ENCODE peak calls at places on chromosomes 16 and 17, in four cellular contexts. A is tibial artery; E is CD4-positive, alpha-beta T cell; C is A673. K is an unnamed sample. For H3K27me3, the result is how much of the 10 kb centered on the place peaks cover.

GRCh38 chr17:31497994-31498826 is 106.7 kb downstream of the RAB11FIP4 start:
- DNase-seq in C (no peak), E (no peak), A (no peak), K (no peak)

GRCh38 chr16:89691986-89692569 is 5.6 kb downstream of the CDK10 start:
- DNase-seq in A (no peak), E (no peak), C (no peak), K (no peak)

GRCh38 chr17:16439303-16439791 is 24.0 kb downstream of the TRPV2 start:
- DNase-seq in A (no peak), E (peak), C (no peak), K (no peak)

GRCh38 chr16:27529962-27530361 is 19.8 kb downstream of the GTF3C1 start:
- DNase-seq in E (no peak), C (no peak), A (no peak), K (no peak)

GRCh38 chr17:78669256-78669974 is 92.2 kb upstream of the DNAH17 start:
- DNase-seq in C (no peak), A (no peak), E (no peak), K (no peak)

GRCh38 chr16:66273644-66274334 is 92.7 kb upstream of the CDH5 start:
- DNase-seq in C (no peak), A (no peak), E (no peak), K (no peak)

GRCh38 chr17:58534901-58535421 is 20.5 kb upstream of the MTMR4 start:
- DNase-seq in C (no peak), A (no peak), E (no peak), K (no peak)

GRCh38 chr17:28720247-28720996 is 637 bp downstream of the RPL23A start:
- DNase-seq in E (no peak), A (no peak), C (no peak), K (no peak)

GRCh38 chr16:86362155-86362849 is 148.0 kb upstream of the FOXF1 start:
- DNase-seq in C (no peak), A (no peak), E (no peak), K (no peak)

GRCh38 chr17:302300-302698 is 50.3 kb downstream of the RPH3AL start:
- DNase-seq in E (no peak), C (no peak), A (no peak), K (no peak)

GRCh38 chr17:74239169-74239568 is 25.8 kb downstream of the TTYH2 start:
- DNase-seq in A (peak), E (no peak), C (no peak), K (no peak)

GRCh38 chr17:39700148-39700987 is 504 bp downstream of the ERBB2 start:
- DNase-seq in C (peak), E (no peak), A (no peak), K (no peak)

GRCh38 chr17:31428512-31428911 is 37.0 kb downstream of the RAB11FIP4 start:
- DNase-seq in A (no peak), E (no peak), C (no peak), K (no peak)

GRCh38 chr17:64180089-64180488 is 50.1 kb upstream of the ERN1 start:
- DNase-seq in A (no peak), C (no peak), E (no peak), K (no peak)

GRCh38 chr17:58325289-58325726 is 3.3 kb downstream of the TSPOAP1 start:
- DNase-seq in C (no peak), E (no peak), A (no peak), K (no peak)

GRCh38 chr16:57266531-57267268 is 17.8 kb downstream of the PLLP start:
- DNase-seq in C (no peak), A (no peak), E (peak), K (no peak)

GRCh38 chr17:393806-394717 is 41.5 kb upstream of the RPH3AL start:
- DNase-seq in E (no peak), C (no peak), A (no peak), K (no peak)

GRCh38 chr17:11023639-11024479 is 186.0 kb upstream of the PIRT start:
- DNase-seq in A (no peak), E (no peak), C (no peak), K (no peak)

GRCh38 chr16:88430185-88430523 is 22.9 kb upstream of the ZFPM1 start:
- DNase-seq in E (no peak), A (no peak), C (no peak), K (no peak)

GRCh38 chr17:75776399-75777242 is 8.0 kb upstream of the UNK start:
- DNase-seq in E (peak), C (no peak), A (no peak), K (no peak)

GRCh38 chr16:57984443-57985203 is 13.7 kb upstream of the CNGB1 start:
- DNase-seq in E (peak), A (peak), C (peak), K (peak)

GRCh38 chr16:13070268-13070667 is 168.9 kb downstream of the SHISA9 start:
- DNase-seq in C (no peak), E (no peak), A (no peak), K (peak)

GRCh38 chr16:53091508-53092211 is 36.9 kb downstream of the CHD9 start:
- DNase-seq in E (no peak), C (peak), A (peak), K (no peak)

GRCh38 chr16:69839798-69840409 is 77.8 kb downstream of the WWP2 start:
- DNase-seq in E (no peak), A (no peak), C (no peak), K (no peak)

GRCh38 chr16:3961449-3961849 is 80.9 kb upstream of the CREBBP start:
- DNase-seq in A (no peak), E (no peak), C (peak), K (no peak)

GRCh38 chr17:32019228-32019627 is 12.0 kb downstream of the LRRC37B start:
- DNase-seq in C (no peak), E (no peak), A (no peak), K (no peak)

GRCh38 chr17:56185905-56186783 is 32.9 kb downstream of the ANKFN1 start:
- DNase-seq in E (no peak), C (no peak), A (no peak), K (no peak)

GRCh38 chr16:19410435-19411153 is 7.1 kb upstream of the TMC5 start:
- DNase-seq in A (peak), C (peak), E (no peak), K (peak)

GRCh38 chr17:68352041-68352440 is 60.7 kb downstream of the ARSG start:
- DNase-seq in C (no peak), A (no peak), E (no peak), K (no peak)

GRCh38 chr17:50134206-50135110 is 4.5 kb upstream of the SAMD14 start:
- DNase-seq in C (peak), A (no peak), E (no peak), K (no peak)

GRCh38 chr17:2963332-2964027 is 99.9 kb downstream of the OR1D5 start:
- DNase-seq in C (no peak), E (no peak), A (no peak), K (no peak)

GRCh38 chr17:79042421-79043190 is 18.6 kb downstream of the C1QTNF1 start:
- DNase-seq in E (peak), C (peak), A (peak), K (peak)

GRCh38 chr16:27242868-27243590 is 25.5 kb downstream of the NSMCE1 start:
- DNase-seq in A (peak), C (peak), E (no peak), K (no peak)

GRCh38 chr17:53780320-53780719 is 42.4 kb upstream of the KIF2B start:
- DNase-seq in C (no peak), A (no peak), E (no peak), K (no peak)

GRCh38 chr17:42460371-42460770 is 1.7 kb downstream of the ATP6V0A1 start:
- DNase-seq in A (no peak), C (no peak), E (no peak), K (no peak)

GRCh38 chr16:89002851-89003830 is 26.1 kb upstream of the CBFA2T3 start:
- DNase-seq in A (no peak), E (no peak), C (peak), K (no peak)

GRCh38 chr16:57462209-57462977 is at the start of gene POLR2C:
- DNase-seq in A (peak), C (peak), E (peak), K (peak)

GRCh38 chr17:80565347-80566053 is 20.9 kb downstream of the RPTOR start:
- DNase-seq in E (no peak), C (no peak), A (no peak), K (no peak)
- H3K27me3 ChIP-seq in E (under half), C (under half), A (under half), K (under half)

GRCh38 chr16:1009358-1010150 is 28.0 kb downstream of the SOX8 start:
- DNase-seq in C (no peak), A (no peak), E (no peak), K (no peak)

GRCh38 chr16:1012135-1012534 is 30.6 kb downstream of the SOX8 start:
- DNase-seq in E (no peak), A (no peak), C (no peak), K (no peak)

GRCh38 chr16:1011316-1012082 is 29.9 kb downstream of the SOX8 start:
- DNase-seq in C (no peak), A (no peak), E (no peak), K (no peak)

GRCh38 chr16:1010815-1011214 is 29.2 kb downstream of the SOX8 start:
- DNase-seq in C (no peak), E (no peak), A (no peak), K (no peak)

GRCh38 chr16:1010266-1010665 is 28.7 kb downstream of the SOX8 start:
- DNase-seq in A (no peak), E (no peak), C (peak), K (no peak)
- H3K27me3 ChIP-seq in A (under half), E (under half), C (under half), K (under half)

GRCh38 chr17:59698143-59698542 is 9.1 kb downstream of the PTRH2 start:
- DNase-seq in C (no peak), A (no peak), E (no peak), K (no peak)

GRCh38 chr17:59695943-59696681 is 11.1 kb downstream of the PTRH2 start:
- DNase-seq in C (peak), A (no peak), E (no peak), K (no peak)

GRCh38 chr17:59693582-59693981 is 13.6 kb downstream of the PTRH2 start:
- DNase-seq in A (no peak), E (no peak), C (no peak), K (no peak)

GRCh38 chr17:59696682-59697277 is 10.4 kb downstream of the PTRH2 start:
- DNase-seq in A (no peak), C (no peak), E (no peak), K (no peak)

GRCh38 chr17:59694344-59694743 is 12.9 kb downstream of the PTRH2 start:
- DNase-seq in A (no peak), E (no peak), C (no peak), K (no peak)
- H3K27me3 ChIP-seq in A (under half), E (under half), C (under half), K (under half)

GRCh38 chr16:4980691-4981090 is 22.6 kb downstream of the SEC14L5 start:
- DNase-seq in E (no peak), C (no peak), A (no peak), K (no peak)
- H3K27me3 ChIP-seq in E (under half), C (under half), A (under half), K (under half)

GRCh38 chr16:68113059-68113757 is 28.0 kb downstream of the NFATC3 start:
- DNase-seq in E (no peak), C (no peak), A (no peak), K (no peak)

GRCh38 chr16:68111379-68111778 is 26.2 kb downstream of the NFATC3 start:
- DNase-seq in A (no peak), E (no peak), C (no peak), K (no peak)

GRCh38 chr16:68115851-68116250 is 30.7 kb downstream of the NFATC3 start:
- DNase-seq in C (no peak), E (no peak), A (no peak), K (no peak)

GRCh38 chr16:68116256-68116853 is 31.2 kb downstream of the NFATC3 start:
- DNase-seq in C (peak), E (no peak), A (no peak), K (no peak)

DNA sequence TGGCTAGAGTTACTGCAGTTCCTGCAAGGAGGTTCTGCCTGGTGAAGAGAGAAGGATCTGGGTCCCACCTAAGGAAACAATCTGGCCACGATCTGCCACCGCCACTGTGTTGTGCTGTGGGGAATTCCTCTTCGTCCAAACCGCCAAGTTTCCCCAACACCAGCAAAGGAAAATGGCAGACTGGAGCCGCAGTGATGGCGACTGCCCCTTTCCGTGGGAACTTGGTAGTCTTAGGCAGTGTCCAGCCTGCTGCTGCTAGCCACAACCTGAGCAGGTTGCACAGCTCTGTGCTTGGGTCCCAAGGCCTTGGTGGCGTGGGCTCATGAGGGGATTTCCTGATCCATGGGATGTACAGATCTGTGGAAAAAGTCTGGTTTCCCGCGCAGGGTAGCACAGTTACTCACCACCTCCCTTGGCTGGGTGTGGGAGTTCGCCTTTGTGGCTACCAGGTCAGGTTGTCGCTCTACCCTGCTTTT is 28.6 kb downstream of the NFATC3 start:
- DNase-seq in A (no peak), E (no peak), C (no peak), K (no peak)
- H3K27me3 ChIP-seq in A (under half), E (under half), C (under half), K (under half)

GRCh38 chr17:21510686-21511367 is 134.7 kb downstream of the KCNJ12 start:
- DNase-seq in C (peak), E (no peak), A (no peak), K (no peak)
- H3K27me3 ChIP-seq in C (under half), E (under half), A (under half), K (under half)

DNA sequence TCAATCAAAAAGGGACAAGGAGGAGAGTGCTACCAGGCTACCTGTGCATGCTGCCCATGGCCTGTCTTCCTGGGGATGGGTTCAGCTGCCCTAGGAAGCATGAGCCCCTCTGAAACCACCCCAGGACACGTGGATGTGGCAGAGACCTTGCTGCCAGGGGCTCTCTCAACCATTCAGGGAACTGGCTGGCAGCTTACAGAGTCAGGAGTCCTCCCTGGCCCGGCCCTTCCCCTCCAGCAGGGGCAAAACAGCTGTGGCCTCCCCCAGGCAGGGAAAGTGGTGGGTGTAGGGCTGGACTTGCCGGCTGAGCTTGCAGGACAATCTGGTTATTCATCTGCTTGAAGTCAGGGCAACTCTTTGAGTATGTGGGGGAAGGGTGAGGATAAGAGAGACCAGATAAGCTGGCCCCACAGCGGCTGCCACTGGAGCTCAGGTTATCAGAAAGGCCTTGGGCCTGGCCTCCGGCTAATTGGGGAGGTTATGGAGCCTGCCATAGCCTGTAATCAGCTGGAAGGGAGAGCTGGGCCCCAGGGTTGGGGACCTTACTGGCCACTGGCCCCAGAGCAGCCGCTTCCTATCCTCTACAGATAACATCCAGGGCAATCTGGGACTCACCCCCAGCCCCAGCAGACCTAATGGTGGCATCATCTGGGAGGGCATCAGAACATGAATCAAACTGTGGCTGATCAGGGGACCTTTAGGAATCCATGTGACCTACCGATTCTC is 5.6 kb upstream of the TBX2 start:
- DNase-seq in C (no peak), A (no peak), E (no peak), K (no peak)
- H3K27me3 ChIP-seq in C (under half), A (under half), E (under half), K (under half)

DNA sequence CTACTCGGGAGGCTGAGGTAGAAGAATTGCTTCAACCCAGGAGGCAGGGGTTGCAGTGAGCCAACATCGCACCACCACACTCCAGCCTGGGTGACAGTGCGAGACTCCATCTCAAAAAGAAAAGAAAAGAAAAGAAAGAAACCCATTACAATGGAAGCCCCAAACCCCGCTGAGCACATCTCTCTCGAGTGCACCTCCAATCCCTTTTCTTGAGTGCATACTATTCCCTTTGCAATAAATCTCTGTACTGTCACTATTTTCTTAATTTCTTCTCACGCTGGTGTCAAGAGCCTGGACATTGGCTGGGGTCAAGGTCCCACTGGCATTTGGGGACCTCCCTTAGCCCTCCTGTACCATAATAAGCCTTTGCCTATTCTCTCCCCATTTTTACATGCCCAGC is 398.4 kb upstream of the EEF2KMT start:
- DNase-seq in E (no peak), A (no peak), C (no peak), K (no peak)
- H3K27me3 ChIP-seq in E (under half), A (under half), C (under half), K (under half)

GRCh38 chr17:27332052-27332403 is 38.1 kb downstream of the WSB1 start:
- DNase-seq in A (no peak), E (no peak), C (no peak), K (no peak)
- H3K27me3 ChIP-seq in A (under half), E (under half), C (under half), K (under half)

GRCh38 chr17:8121531-8122390 is 2.1 kb downstream of the HES7 start:
- DNase-seq in C (peak), E (no peak), A (no peak), K (no peak)
- H3K27me3 ChIP-seq in C (under half), E (under half), A (under half), K (under half)

K was measured in iPS DF 6.9.